ENCODE peak calls at places on chromosomes 13 and 19, in nine cellular contexts. D, V, S, M, P, W, K, T and Y are unnamed samples.

GRCh38 chr19:54094601-54095000 is 6.0 kb downstream of the OSCAR start:
- DNase-seq in V (no peak), W (no peak), S (no peak), D (no peak), M (no peak), T (no peak), K (no peak), P (no peak), Y (no peak)

GRCh38 chr13:19998960-19999359 is 40.4 kb downstream of the ZMYM2 start:
- DNase-seq in T (no peak), W (no peak), P (no peak), V (no peak), M (no peak), K (no peak), S (no peak), D (no peak), Y (no peak)

GRCh38 chr13:73544175-73544574 is 485.4 kb downstream of the KLF5 start:
- DNase-seq in V (no peak), M (no peak), P (no peak), W (no peak), D (no peak), K (no peak), T (no peak), S (no peak), Y (no peak)

GRCh38 chr19:17706750-17707181 is 12.5 kb upstream of the MAP1S start:
- DNase-seq in T (no peak), M (peak; percentile 39), S (peak; percentile 90), D (no peak), V (no peak), K (peak; percentile 58), W (no peak), P (peak; percentile 60), Y (peak; percentile 54)

GRCh38 chr13:102628559-102628958 is 31.8 kb downstream of the TPP2 start:
- DNase-seq in D (no peak), K (no peak), V (no peak), T (no peak), M (no peak), W (no peak), P (no peak), S (no peak), Y (no peak)

GRCh38 chr19:57708641-57709354 is at the start of gene ZNF154:
- DNase-seq in D (no peak), M (peak; percentile 67), S (no peak), W (no peak), T (peak; percentile 4), V (peak; percentile 81), K (peak; percentile 86), P (no peak), Y (peak; percentile 68)

GRCh38 chr13:95256086-95256485 is 45.2 kb downstream of the ABCC4 start:
- DNase-seq in V (no peak), M (peak; percentile 97), D (no peak), P (no peak), W (no peak), T (no peak), S (no peak), K (peak; percentile 93), Y (peak; percentile 97)

GRCh38 chr13:35614666-35615065 is 138.2 kb upstream of the MAB21L1 start:
- DNase-seq in T (no peak), K (no peak), W (no peak), S (no peak), D (no peak), P (no peak), V (no peak), M (no peak), Y (no peak)

GRCh38 chr13:91346848-91347211 is 657 bp upstream of the MIR17HG start:
- DNase-seq in V (no peak), S (peak; percentile 79), T (peak; percentile 28), K (peak; percentile 27), M (no peak), P (peak; percentile 55), D (no peak), W (peak; percentile 13), Y (peak; percentile 22)

GRCh38 chr19:31639306-31639705 is 290.1 kb upstream of the TSHZ3 start:
- DNase-seq in P (no peak), M (peak; percentile 1), V (no peak), S (no peak), D (no peak), T (no peak), K (no peak), W (no peak), Y (no peak)

GRCh38 chr19:29371766-29372415 is 153.9 kb upstream of the VSTM2B start:
- DNase-seq in T (no peak), K (no peak), W (no peak), P (peak; percentile 1), M (no peak), S (no peak), D (no peak), V (no peak), Y (no peak)

GRCh38 chr13:48731957-48732569 is 78.3 kb downstream of the CYSLTR2 start:
- DNase-seq in S (peak; percentile 6), M (no peak), P (peak; percentile 75), T (peak; percentile 42), W (peak; percentile 39), V (peak; percentile 7), D (peak; percentile 3), K (peak; percentile 60), Y (no peak)

GRCh38 chr13:25180795-25181537 is 8.9 kb upstream of the AMER2 start:
- DNase-seq in K (no peak), W (no peak), S (no peak), M (no peak), D (no peak), V (no peak), P (no peak), T (no peak), Y (no peak)

GRCh38 chr19:45998834-45999233 is 3.6 kb downstream of the CCDC61 start:
- DNase-seq in W (no peak), S (no peak), M (no peak), K (no peak), D (no peak), P (no peak), T (no peak), V (no peak), Y (no peak)

GRCh38 chr13:109348514-109349340 is 437.7 kb downstream of the IRS2 start:
- DNase-seq in D (no peak), V (no peak), M (peak; percentile 64), P (no peak), S (no peak), W (no peak), K (peak; percentile 48), T (no peak), Y (peak; percentile 54)

GRCh38 chr19:38989066-38989605 is 13.6 kb upstream of the FBXO17 start:
- DNase-seq in P (peak; percentile 36), V (no peak), W (no peak), T (no peak), S (peak; percentile 27), D (no peak), K (peak; percentile 21), M (no peak), Y (peak; percentile 10)

GRCh38 chr13:24671367-24672117 is 8.7 kb upstream of the ATP12A start:
- DNase-seq in W (no peak), K (peak; percentile 92), D (no peak), V (no peak), T (no peak), M (peak; percentile 72), S (peak; percentile 39), P (peak; percentile 59), Y (peak; percentile 84)

GRCh38 chr13:44068737-44069136 is 189.0 kb downstream of the LACC1 start:
- DNase-seq in D (no peak), V (no peak), M (peak; percentile 86), T (no peak), P (no peak), W (no peak), K (peak; percentile 86), S (no peak), Y (peak; percentile 59)

GRCh38 chr13:75357576-75358295 is 124.2 kb downstream of the TBC1D4 start:
- DNase-seq in T (peak; percentile 21), K (peak; percentile 92), S (peak; percentile 65), M (peak; percentile 68), W (peak; percentile 8), D (no peak), P (peak; percentile 93), V (peak; percentile 16), Y (peak; percentile 76)

GRCh38 chr13:94009696-94010095 is 469.8 kb downstream of the DCT start:
- DNase-seq in D (no peak), M (peak; percentile 64), V (no peak), T (no peak), K (peak; percentile 78), P (no peak), S (no peak), W (no peak), Y (peak; percentile 63)

GRCh38 chr13:75271851-75272250 is 210.1 kb downstream of the TBC1D4 start:
- DNase-seq in W (no peak), V (no peak), D (no peak), P (no peak), T (no peak), M (peak; percentile 26), K (peak; percentile 45), S (no peak), Y (peak; percentile 44)

GRCh38 chr13:30331331-30331771 is 24.0 kb upstream of the KATNAL1 start:
- DNase-seq in V (no peak), P (no peak), M (no peak), W (no peak), S (no peak), T (no peak), K (no peak), D (no peak), Y (no peak)

GRCh38 chr19:19551862-19552192 is 13.8 kb downstream of the CILP2 start:
- DNase-seq in W (no peak), V (no peak), M (peak; percentile 15), P (no peak), T (no peak), S (no peak), D (no peak), K (peak; percentile 50), Y (no peak)

GRCh38 chr19:13526552-13526951 is 20.3 kb upstream of the CACNA1A start:
- DNase-seq in S (peak; percentile 36), V (no peak), T (no peak), D (no peak), P (peak; percentile 35), M (peak; percentile 18), W (no peak), K (no peak), Y (peak; percentile 19)

GRCh38 chr19:7792286-7792685 is 29.2 kb downstream of the CLEC4M start:
- DNase-seq in V (no peak), S (no peak), D (no peak), M (peak; percentile 51), P (no peak), W (no peak), T (no peak), K (peak; percentile 23), Y (no peak)

GRCh38 chr13:30268673-30269072 is 38.7 kb downstream of the KATNAL1 start:
- DNase-seq in T (no peak), W (no peak), P (no peak), S (no peak), M (peak; percentile 40), V (no peak), K (no peak), D (no peak), Y (no peak)

GRCh38 chr19:30742539-30742938 is 370.4 kb downstream of the ZNF536 start:
- DNase-seq in K (no peak), P (no peak), V (no peak), D (no peak), S (no peak), M (no peak), W (no peak), T (no peak), Y (no peak)

GRCh38 chr13:28718538-28719226 is at the start of gene SLC46A3:
- DNase-seq in T (peak; percentile 98), K (peak; percentile 99), W (peak; percentile 97), M (peak; percentile 98), P (peak; percentile 98), D (peak; percentile 88), S (peak; percentile 86), V (peak; percentile 96), Y (peak; percentile 98)

GRCh38 chr19:46608581-46609345 is 7.6 kb downstream of the CALM3 start:
- DNase-seq in K (no peak), M (no peak), T (no peak), D (no peak), S (no peak), P (peak; percentile 2), V (no peak), W (no peak), Y (no peak)

GRCh38 chr19:5057860-5058259 is 88.9 kb downstream of the KDM4B start:
- DNase-seq in W (no peak), V (no peak), K (peak; percentile 40), P (peak; percentile 39), T (no peak), M (no peak), D (no peak), S (no peak), Y (peak; percentile 17)